ENCODE peak calls at places on chromosomes 16 and 17, in five cellular contexts. N is esophagus squamous epithelium, U is uterus, Y is spleen, E is transverse colon. P is an unnamed sample.

GRCh38 chr16:48194828-48195566 is 39.2 kb upstream of the ABCC12 start:
- DNase-seq in N (no peak), E (no peak), U (no peak), Y (no peak), P (no peak)

GRCh38 chr16:50692999-50693781 is at the start of gene NOD2:
- DNase-seq in N (no peak), Y (peak), E (no peak), U (peak), P (no peak)

GRCh38 chr17:46154151-46154816 is 38.9 kb downstream of the KANSL1 start:
- DNase-seq in N (no peak), E (no peak), U (no peak), Y (no peak), P (no peak)

GRCh38 chr17:17032131-17032692 is 10.0 kb upstream of the MPRIP start:
- DNase-seq in U (no peak), E (peak), Y (peak), N (no peak), P (peak)

GRCh38 chr17:69672924-69673323 is 258.4 kb downstream of the MAP2K6 start:
- DNase-seq in N (no peak), U (no peak), E (no peak), Y (no peak), P (peak)

GRCh38 chr17:80791758-80792284 is 199.8 kb upstream of the CHMP6 start:
- DNase-seq in E (peak), Y (no peak), N (no peak), U (peak), P (peak)

GRCh38 chr16:27110524-27110896 is 43.8 kb downstream of the C16orf82 start:
- DNase-seq in E (no peak), U (no peak), N (no peak), Y (no peak), P (no peak)

GRCh38 chr17:15279011-15279477 is 13.9 kb upstream of the PMP22 start:
- DNase-seq in E (no peak), U (no peak), N (no peak), Y (no peak), P (no peak)

GRCh38 chr17:29933379-29933778 is 3.4 kb upstream of the SSH2 start:
- DNase-seq in E (no peak), N (no peak), U (no peak), Y (no peak), P (no peak)

GRCh38 chr16:22664132-22664531 is 149.8 kb upstream of the HS3ST2 start:
- DNase-seq in N (no peak), Y (no peak), U (no peak), E (no peak), P (no peak)

GRCh38 chr16:49463529-49463928 is 89.9 kb downstream of the C16orf78 start:
- DNase-seq in U (no peak), N (no peak), E (peak), Y (peak), P (no peak)

GRCh38 chr16:47431960-47432359 is 28.9 kb downstream of the ITFG1 start:
- DNase-seq in E (no peak), U (no peak), N (no peak), Y (no peak), P (no peak)

GRCh38 chr16:17350212-17350611 is 120.5 kb downstream of the XYLT1 start:
- DNase-seq in U (no peak), Y (peak), E (no peak), N (no peak), P (no peak)

GRCh38 chr16:72400257-72401078 is 228.5 kb upstream of the PMFBP1 start:
- DNase-seq in Y (no peak), N (no peak), E (peak), U (no peak), P (peak)

GRCh38 chr16:27470567-27471431 is 68.8 kb downstream of the IL21R start:
- DNase-seq in U (no peak), N (no peak), Y (peak), E (no peak), P (no peak)

GRCh38 chr16:47309581-47310312 is 151.1 kb downstream of the ITFG1 start:
- DNase-seq in Y (no peak), U (no peak), E (no peak), N (no peak), P (no peak)

GRCh38 chr16:83908798-83909197 is 9.9 kb downstream of the MLYCD start:
- DNase-seq in E (no peak), U (no peak), Y (no peak), N (no peak), P (no peak)

GRCh38 chr17:15883617-15884111 is 61.3 kb upstream of the ADORA2B start:
- DNase-seq in E (no peak), N (no peak), U (no peak), Y (no peak), P (no peak)

GRCh38 chr17:11797803-11798202 is 199.5 kb downstream of the ZNF18 start:
- DNase-seq in E (no peak), U (no peak), N (no peak), Y (no peak), P (no peak)

GRCh38 chr17:49993423-49994037 is 1.5 kb downstream of the DLX3 start:
- DNase-seq in E (no peak), Y (no peak), N (no peak), U (no peak), P (no peak)

GRCh38 chr17:49996495-49997255 is 1.7 kb upstream of the DLX3 start:
- DNase-seq in Y (peak), N (no peak), E (peak), U (peak), P (peak)

GRCh38 chr17:49996121-49996494 is 1.1 kb upstream of the DLX3 start:
- DNase-seq in U (no peak), Y (no peak), N (no peak), E (no peak), P (no peak)

GRCh38 chr17:49994085-49995054 is 654 bp downstream of the DLX3 start:
- DNase-seq in U (no peak), Y (no peak), E (no peak), N (no peak), P (no peak)

DNA sequence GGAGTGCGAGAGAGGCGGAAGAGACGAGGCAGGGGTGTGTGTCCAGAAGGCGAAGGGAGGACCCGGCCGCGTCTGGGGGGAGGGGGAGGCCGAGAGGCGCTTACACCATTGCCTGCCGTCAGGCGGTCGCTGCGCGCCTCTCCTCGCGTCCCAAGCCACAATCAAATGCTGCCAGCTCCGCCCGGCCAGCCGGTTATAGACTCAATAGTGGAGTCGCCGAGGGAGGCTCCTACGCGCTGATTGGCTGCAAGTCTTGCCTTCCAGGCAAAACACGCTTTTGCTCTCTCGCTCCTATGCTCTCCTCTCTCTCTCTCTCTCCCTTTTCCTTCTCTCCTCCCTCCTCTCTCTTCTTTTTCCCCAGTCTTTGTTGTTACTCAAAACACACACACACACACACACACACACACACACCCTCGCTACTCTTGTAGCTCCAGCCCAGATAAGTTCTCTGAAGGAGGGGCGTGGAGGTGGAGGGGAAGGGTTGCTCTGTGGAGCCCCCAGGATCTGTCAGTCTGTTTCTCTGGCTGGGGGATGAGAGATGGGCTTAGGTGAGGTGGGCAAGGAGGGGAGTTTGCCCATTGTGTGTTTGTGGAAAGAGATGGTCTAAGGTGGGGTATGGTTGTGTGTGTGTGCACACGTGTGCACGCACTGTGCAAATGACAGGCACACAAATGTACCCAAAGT is at the start of gene DLX3:
- DNase-seq in N (no peak), E (peak), U (peak), Y (no peak), P (peak)
- TF ChIP-seq POLR2A in N (no peak), E (no peak), U (peak), Y (no peak), P (no peak)

GRCh38 chr16:89655062-89655643 is 2.4 kb downstream of the CHMP1A start:
- DNase-seq in Y (no peak), E (no peak), U (no peak), N (no peak), P (no peak)

GRCh38 chr16:89660146-89660545 is 2.5 kb downstream of the SPATA33 start:
- DNase-seq in E (no peak), N (no peak), Y (no peak), U (no peak), P (no peak)

GRCh38 chr16:89658221-89658879 is 714 bp downstream of the SPATA33 start:
- DNase-seq in N (no peak), U (no peak), E (no peak), Y (peak), P (peak)

GRCh38 chr16:89656435-89657121 is 930 bp downstream of the CHMP1A start:
- DNase-seq in U (no peak), Y (peak), N (no peak), E (no peak), P (no peak)

GRCh38 chr16:89657442-89658220 is at the start of the genes CHMP1A and SPATA33:
- DNase-seq in Y (peak), U (peak), E (peak), N (peak), P (peak)
- TF ChIP-seq POLR2A in Y (no peak), U (peak), E (peak), N (no peak), P (peak)

GRCh38 chr17:82256242-82256894 is 17.1 kb downstream of the CSNK1D start:
- DNase-seq in N (no peak), U (no peak), Y (no peak), E (no peak), P (no peak)
- TF ChIP-seq POLR2A in N (no peak), U (no peak), Y (no peak), E (no peak), P (no peak)

GRCh38 chr16:57156351-57156703 is 29.5 kb downstream of the PSME3IP1 start:
- DNase-seq in U (no peak), Y (no peak), E (no peak), N (no peak), P (no peak)

GRCh38 chr16:57152096-57153093 is 33.4 kb downstream of the PSME3IP1 start:
- DNase-seq in E (no peak), U (no peak), Y (peak), N (no peak), P (no peak)

GRCh38 chr16:57151369-57151768 is 34.5 kb downstream of the PSME3IP1 start:
- DNase-seq in E (no peak), U (no peak), Y (no peak), N (no peak), P (no peak)

GRCh38 chr16:57155702-57156350 is 30.0 kb downstream of the PSME3IP1 start:
- DNase-seq in U (no peak), Y (no peak), N (no peak), E (no peak), P (no peak)

GRCh38 chr16:57153841-57154240 is 32.0 kb downstream of the PSME3IP1 start:
- DNase-seq in N (no peak), U (no peak), E (no peak), Y (no peak), P (no peak)
- TF ChIP-seq POLR2A in N (no peak), U (no peak), E (no peak), Y (no peak), P (no peak)

GRCh38 chr16:30951785-30952184 is 2.9 kb downstream of the ORAI3 start:
- DNase-seq in E (peak), U (peak), Y (no peak), N (no peak), P (no peak)

GRCh38 chr16:30953511-30954124 is 3.9 kb upstream of the SETD1A start:
- DNase-seq in U (peak), N (no peak), E (peak), Y (peak), P (peak)

GRCh38 chr16:30954993-30955392 is 2.6 kb upstream of the SETD1A start:
- DNase-seq in N (no peak), Y (no peak), E (no peak), U (no peak), P (no peak)

GRCh38 chr16:30951193-30951592 is 2.3 kb downstream of the ORAI3 start:
- DNase-seq in E (no peak), U (no peak), Y (no peak), N (no peak), P (no peak)

DNA sequence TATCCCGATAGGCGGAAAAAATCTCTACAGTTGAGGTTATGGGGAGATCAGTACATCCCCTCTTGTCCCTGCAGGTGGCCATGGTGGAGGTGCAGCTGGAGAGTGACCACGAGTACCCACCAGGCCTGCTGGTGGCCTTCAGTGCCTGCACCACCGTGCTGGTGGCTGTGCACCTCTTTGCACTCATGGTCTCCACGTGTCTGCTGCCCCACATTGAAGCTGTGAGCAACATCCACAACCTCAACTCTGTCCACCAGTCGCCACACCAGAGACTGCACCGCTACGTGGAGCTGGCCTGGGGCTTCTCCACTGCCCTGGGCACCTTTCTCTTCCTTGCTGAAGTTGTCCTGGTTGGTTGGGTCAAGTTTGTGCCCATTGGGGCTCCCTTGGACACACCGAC is 4.2 kb downstream of the ORAI3 start:
- DNase-seq in N (no peak), Y (no peak), E (no peak), U (no peak), P (no peak)
- TF ChIP-seq POLR2A in N (no peak), Y (no peak), E (no peak), U (no peak), P (no peak)

GRCh38 chr17:48646183-48647102 is 20.3 kb upstream of the HOXB9 start:
- DNase-seq in U (no peak), N (no peak), E (peak), Y (no peak), P (no peak)
- TF ChIP-seq POLR2A in U (no peak), N (no peak), E (peak), Y (no peak), P (no peak)

GRCh38 chr17:77451894-77452852 is 311.4 kb downstream of the SEC14L1 start:
- DNase-seq in N (no peak), E (peak), U (peak), Y (peak), P (peak)
- TF ChIP-seq POLR2A in N (no peak), E (peak), U (peak), Y (no peak), P (no peak)

DNA sequence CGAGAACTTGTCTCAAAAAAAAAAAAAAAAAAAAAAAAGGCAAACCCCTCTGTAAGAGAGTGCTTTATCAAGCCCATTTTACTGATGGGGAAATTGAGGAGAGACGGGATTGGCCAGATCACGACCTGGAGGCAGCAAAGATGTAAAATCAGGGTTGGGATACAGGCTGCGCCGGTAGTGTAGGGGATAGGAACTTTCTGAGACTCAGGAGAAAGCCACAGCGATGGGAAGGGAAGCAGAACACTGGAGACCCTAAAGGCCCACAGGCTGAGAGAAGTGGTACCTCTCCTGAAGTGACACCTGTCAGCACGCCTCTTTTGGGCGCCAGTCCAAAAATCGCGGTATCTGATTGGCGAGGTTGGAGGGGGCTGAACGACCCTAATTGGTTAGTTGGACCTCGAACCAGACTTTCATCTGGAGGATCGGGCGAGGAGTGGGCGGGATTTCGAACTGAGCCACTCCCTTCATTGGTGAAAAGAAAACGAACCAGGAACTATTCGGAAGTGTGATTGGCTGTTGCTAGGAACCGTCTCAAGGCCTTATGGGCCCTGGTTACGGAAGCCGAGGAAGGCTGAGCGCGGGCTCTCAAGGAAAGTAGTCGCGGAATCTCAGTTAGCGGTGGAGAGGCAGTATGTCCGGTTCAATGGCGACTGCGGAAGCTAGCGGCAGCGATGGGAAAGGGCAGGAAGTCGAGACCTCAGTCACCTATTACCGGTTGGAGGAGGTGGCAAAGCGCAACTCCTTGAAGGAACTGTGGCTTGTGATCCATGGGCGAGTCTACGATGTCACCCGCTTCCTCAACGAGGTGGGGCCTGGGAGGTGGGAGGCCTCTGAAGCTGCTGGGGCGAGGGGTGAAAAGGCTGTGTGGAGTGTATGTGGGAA is at the start of gene CYB5B:
- DNase-seq in U (peak), Y (peak), E (peak), N (peak), P (peak)
- TF ChIP-seq POLR2A in U (peak), Y (peak), E (peak), N (no peak), P (peak)

P was measured in erythroblast.